ENCODE peak calls at places on chromosomes 16 and 17, in nine cellular contexts. A, L, D, U, X, V, M, W and K are unnamed samples.

GRCh38 chr16:75616541-75617010 is 6.5 kb downstream of the ADAT1 start:
- DNase-seq in A (no peak), L (no peak), D (no peak), U (no peak), X (no peak), V (no peak), M (no peak), W (no peak), K (no peak)

GRCh38 chr16:48201515-48202201 is 42.4 kb upstream of the LONP2 start:
- DNase-seq in A (no peak), L (peak; percentile 37), D (no peak), U (no peak), X (no peak), V (no peak), M (no peak), W (no peak), K (no peak)

GRCh38 chr16:57648125-57648524 is 19.7 kb downstream of the ADGRG1 start:
- DNase-seq in A (no peak), L (no peak), D (no peak), U (no peak), X (peak; percentile 37), V (no peak), M (no peak), W (no peak), K (no peak)

GRCh38 chr17:20010099-20010863 is 1.1 kb downstream of the SPECC1 start:
- DNase-seq in A (peak; percentile 56), L (peak; percentile 47), D (peak; percentile 6), U (peak; percentile 65), X (peak; percentile 55), V (no peak), M (no peak), W (peak; percentile 75), K (no peak)

GRCh38 chr16:31141489-31142108 is 6.1 kb upstream of the PRSS8 start:
- DNase-seq in A (no peak), L (peak; percentile 44), D (no peak), U (no peak), X (peak; percentile 62), V (no peak), M (peak; percentile 72), W (no peak), K (no peak)

GRCh38 chr16:28140788-28141618 is 70.8 kb downstream of the XPO6 start:
- DNase-seq in A (no peak), L (no peak), D (peak; percentile 46), U (no peak), X (no peak), V (peak; percentile 71), M (no peak), W (no peak), K (peak; percentile 53)

GRCh38 chr17:45704251-45704650 is 79.9 kb upstream of the CRHR1 start:
- DNase-seq in A (no peak), L (no peak), D (no peak), U (no peak), X (no peak), V (no peak), M (no peak), W (no peak), K (no peak)

GRCh38 chr17:78358538-78359215 is 1.2 kb downstream of the SOCS3 start:
- DNase-seq in A (no peak), L (peak; percentile 56), D (no peak), U (no peak), X (no peak), V (no peak), M (no peak), W (peak; percentile 56), K (peak; percentile 60)

GRCh38 chr17:61129232-61129631 is 270.4 kb upstream of the TBX2 start:
- DNase-seq in A (no peak), L (no peak), D (no peak), U (no peak), X (no peak), V (no peak), M (no peak), W (no peak), K (no peak)

GRCh38 chr16:15954814-15955151 is 5.4 kb downstream of the ABCC1 start:
- DNase-seq in A (no peak), L (no peak), D (no peak), U (no peak), X (no peak), V (no peak), M (no peak), W (no peak), K (no peak)

GRCh38 chr16:29877266-29877961 is 14.4 kb upstream of the CDIPT start:
- DNase-seq in A (peak; percentile 26), L (peak; percentile 38), D (peak; percentile 28), U (peak; percentile 58), X (no peak), V (peak; percentile 36), M (peak; percentile 15), W (peak; percentile 17), K (peak; percentile 81)

GRCh38 chr17:15291674-15292361 is 26.7 kb upstream of the PMP22 start:
- DNase-seq in A (no peak), L (peak; percentile 39), D (no peak), U (no peak), X (no peak), V (no peak), M (no peak), W (peak; percentile 41), K (peak; percentile 50)

GRCh38 chr17:64707077-64707591 is 45.0 kb upstream of the SMURF2 start:
- DNase-seq in A (no peak), L (peak; percentile 91), D (no peak), U (peak; percentile 98), X (peak; percentile 38), V (no peak), M (peak; percentile 100), W (peak; percentile 97), K (peak; percentile 91)

GRCh38 chr17:39607057-39607850 is 466 bp downstream of the NEUROD2 start:
- DNase-seq in A (peak; percentile 39), L (no peak), D (no peak), U (no peak), X (no peak), V (no peak), M (no peak), W (no peak), K (no peak)

GRCh38 chr16:89256651-89257254 is 39.2 kb downstream of the ZNF778 start:
- DNase-seq in A (peak; percentile 28), L (peak; percentile 62), D (peak; percentile 85), U (peak; percentile 48), X (peak; percentile 27), V (peak; percentile 76), M (no peak), W (peak; percentile 52), K (peak; percentile 70)

GRCh38 chr17:17751489-17751995 is 70.3 kb downstream of the RAI1 start:
- DNase-seq in A (no peak), L (no peak), D (no peak), U (no peak), X (no peak), V (peak; percentile 73), M (no peak), W (no peak), K (no peak)

GRCh38 chr16:4653981-4654380 is 29.4 kb downstream of the MGRN1 start:
- DNase-seq in A (no peak), L (no peak), D (no peak), U (peak; percentile 44), X (no peak), V (no peak), M (no peak), W (no peak), K (peak; percentile 88)

GRCh38 chr16:58670177-58670576 is 14.4 kb downstream of the SLC38A7 start:
- DNase-seq in A (no peak), L (no peak), D (no peak), U (no peak), X (no peak), V (no peak), M (no peak), W (no peak), K (no peak)

GRCh38 chr17:19366637-19366972 is 4.1 kb upstream of the B9D1 start:
- DNase-seq in A (no peak), L (no peak), D (no peak), U (no peak), X (no peak), V (no peak), M (no peak), W (no peak), K (no peak)

GRCh38 chr17:71530227-71530626 is 590.6 kb upstream of the SOX9 start:
- DNase-seq in A (no peak), L (no peak), D (no peak), U (no peak), X (no peak), V (no peak), M (peak; percentile 99), W (no peak), K (no peak)

GRCh38 chr17:73747221-73748002 is 103.2 kb upstream of the SDK2 start:
- DNase-seq in A (no peak), L (peak; percentile 69), D (no peak), U (no peak), X (no peak), V (no peak), M (no peak), W (no peak), K (no peak)

GRCh38 chr17:75246404-75246803 is 15.0 kb downstream of the GGA3 start:
- DNase-seq in A (no peak), L (no peak), D (no peak), U (no peak), X (no peak), V (no peak), M (no peak), W (no peak), K (no peak)

GRCh38 chr17:76554131-76554530 is 14.3 kb downstream of the PRCD start:
- DNase-seq in A (no peak), L (peak; percentile 81), D (no peak), U (no peak), X (peak; percentile 67), V (no peak), M (no peak), W (no peak), K (no peak)

GRCh38 chr16:85969591-85969990 is 70.6 kb downstream of the IRF8 start:
- DNase-seq in A (no peak), L (no peak), D (no peak), U (no peak), X (no peak), V (no peak), M (no peak), W (no peak), K (no peak)

GRCh38 chr17:35051183-35051578 is 12.3 kb downstream of the RFFL start:
- DNase-seq in A (no peak), L (no peak), D (peak; percentile 11), U (no peak), X (no peak), V (peak; percentile 55), M (no peak), W (no peak), K (no peak)

GRCh38 chr17:75109407-75110236 is at the start of gene ARMC7:
- DNase-seq in A (peak; percentile 88), L (peak; percentile 96), D (peak; percentile 89), U (peak; percentile 97), X (peak; percentile 88), V (peak; percentile 82), M (no peak), W (peak; percentile 74), K (peak; percentile 95)